ENCODE peak calls at places on chromosomes 5 and 9, in five cellular contexts. One of them, this sample, is unnamed.

GRCh38 chr5:78162253-78162862 is 132.1 kb downstream of the AP3B1 start:
- DNase-seq in uterus: no peak
- DNase-seq in adrenal gland: no peak
- DNase-seq in Peyer's patch: no peak
- DNase-seq in body of pancreas: no peak
- DNase-seq in this sample: no peak

GRCh38 chr5:159695741-159696294 is 220.5 kb upstream of the ADRA1B start:
- DNase-seq in uterus: no peak
- DNase-seq in adrenal gland: no peak
- DNase-seq in Peyer's patch: no peak
- DNase-seq in body of pancreas: no peak
- DNase-seq in this sample: no peak

GRCh38 chr9:128116104-128117083 is 11.1 kb downstream of the PTGES2 start:
- DNase-seq in uterus: peak
- DNase-seq in adrenal gland: no peak
- DNase-seq in Peyer's patch: peak
- DNase-seq in body of pancreas: peak
- DNase-seq in this sample: peak

GRCh38 chr9:126327016-126327749 is 554 bp downstream of the MVB12B start:
- DNase-seq in uterus: peak
- DNase-seq in adrenal gland: no peak
- DNase-seq in Peyer's patch: no peak
- DNase-seq in body of pancreas: peak
- DNase-seq in this sample: no peak

GRCh38 chr5:9466677-9467076 is 79.2 kb downstream of the SEMA5A start:
- DNase-seq in uterus: no peak
- DNase-seq in adrenal gland: no peak
- DNase-seq in Peyer's patch: no peak
- DNase-seq in body of pancreas: no peak
- DNase-seq in this sample: no peak

GRCh38 chr5:160649304-160649703 is 202.7 kb downstream of the ATP10B start:
- DNase-seq in uterus: no peak
- DNase-seq in adrenal gland: no peak
- DNase-seq in Peyer's patch: no peak
- DNase-seq in body of pancreas: no peak
- DNase-seq in this sample: no peak

GRCh38 chr9:111952559-111952958 is 55.9 kb downstream of the UGCG start:
- DNase-seq in uterus: no peak
- DNase-seq in adrenal gland: no peak
- DNase-seq in Peyer's patch: no peak
- DNase-seq in body of pancreas: no peak
- DNase-seq in this sample: no peak

GRCh38 chr9:126675147-126675467 is 61.4 kb downstream of the LMX1B start:
- DNase-seq in uterus: no peak
- DNase-seq in adrenal gland: no peak
- DNase-seq in Peyer's patch: no peak
- DNase-seq in body of pancreas: no peak
- DNase-seq in this sample: no peak

GRCh38 chr9:13956107-13956506 is 357.8 kb downstream of the NFIB start:
- DNase-seq in uterus: no peak
- DNase-seq in adrenal gland: no peak
- DNase-seq in Peyer's patch: no peak
- DNase-seq in body of pancreas: no peak
- DNase-seq in this sample: no peak

GRCh38 chr5:138018844-138019243 is 14.0 kb downstream of the FAM13B start:
- DNase-seq in uterus: no peak
- DNase-seq in adrenal gland: no peak
- DNase-seq in Peyer's patch: no peak
- DNase-seq in body of pancreas: no peak
- DNase-seq in this sample: no peak

GRCh38 chr9:127715443-127716337 is at the start of the genes PTRH1 and TTC16:
- DNase-seq in uterus: peak
- DNase-seq in adrenal gland: peak
- DNase-seq in Peyer's patch: peak
- DNase-seq in body of pancreas: peak
- DNase-seq in this sample: peak

GRCh38 chr9:115981011-115981410 is 172.6 kb upstream of the PAPPA start:
- DNase-seq in uterus: no peak
- DNase-seq in adrenal gland: no peak
- DNase-seq in Peyer's patch: no peak
- DNase-seq in body of pancreas: no peak
- DNase-seq in this sample: no peak

GRCh38 chr9:78601957-78602565 is 305.1 kb downstream of the PSAT1 start:
- DNase-seq in uterus: no peak
- DNase-seq in adrenal gland: peak
- DNase-seq in Peyer's patch: no peak
- DNase-seq in body of pancreas: peak
- DNase-seq in this sample: no peak

GRCh38 chr5:179316111-179316551 is 29.1 kb downstream of the ADAMTS2 start:
- DNase-seq in uterus: peak
- DNase-seq in adrenal gland: no peak
- DNase-seq in Peyer's patch: peak
- DNase-seq in body of pancreas: no peak
- DNase-seq in this sample: peak

GRCh38 chr5:68140763-68141162 is 74.8 kb upstream of the PIK3R1 start:
- DNase-seq in uterus: no peak
- DNase-seq in adrenal gland: no peak
- DNase-seq in Peyer's patch: no peak
- DNase-seq in body of pancreas: no peak
- DNase-seq in this sample: no peak

GRCh38 chr5:20276061-20276958 is 288.3 kb upstream of the CDH18 start:
- DNase-seq in uterus: no peak
- DNase-seq in adrenal gland: no peak
- DNase-seq in Peyer's patch: no peak
- DNase-seq in body of pancreas: no peak
- DNase-seq in this sample: no peak

GRCh38 chr9:76996700-76997099 is 22.8 kb upstream of the FOXB2 start:
- DNase-seq in uterus: peak
- DNase-seq in adrenal gland: no peak
- DNase-seq in Peyer's patch: no peak
- DNase-seq in body of pancreas: no peak
- DNase-seq in this sample: no peak

GRCh38 chr9:72382405-72382804 is 17.4 kb upstream of the ZFAND5 start:
- DNase-seq in uterus: no peak
- DNase-seq in adrenal gland: no peak
- DNase-seq in Peyer's patch: no peak
- DNase-seq in body of pancreas: no peak
- DNase-seq in this sample: no peak

GRCh38 chr5:157816682-157817268 is 42.2 kb downstream of the CLINT1 start:
- DNase-seq in uterus: no peak
- DNase-seq in adrenal gland: no peak
- DNase-seq in Peyer's patch: no peak
- DNase-seq in body of pancreas: no peak
- DNase-seq in this sample: no peak

GRCh38 chr9:87327567-87328125 is 170.0 kb upstream of the DAPK1 start:
- DNase-seq in uterus: no peak
- DNase-seq in adrenal gland: no peak
- DNase-seq in Peyer's patch: no peak
- DNase-seq in body of pancreas: no peak
- DNase-seq in this sample: no peak

GRCh38 chr5:149532413-149532812 is 18.8 kb downstream of the CSNK1A1 start:
- DNase-seq in uterus: no peak
- DNase-seq in adrenal gland: no peak
- DNase-seq in Peyer's patch: no peak
- DNase-seq in body of pancreas: no peak
- DNase-seq in this sample: no peak

GRCh38 chr5:149529463-149529862 is 21.8 kb downstream of the CSNK1A1 start:
- DNase-seq in uterus: no peak
- DNase-seq in adrenal gland: no peak
- DNase-seq in Peyer's patch: no peak
- DNase-seq in body of pancreas: no peak
- DNase-seq in this sample: no peak

GRCh38 chr5:149526855-149527590 is 24.2 kb downstream of the CSNK1A1 start:
- DNase-seq in uterus: no peak
- DNase-seq in adrenal gland: no peak
- DNase-seq in Peyer's patch: no peak
- DNase-seq in body of pancreas: no peak
- DNase-seq in this sample: no peak

DNA sequence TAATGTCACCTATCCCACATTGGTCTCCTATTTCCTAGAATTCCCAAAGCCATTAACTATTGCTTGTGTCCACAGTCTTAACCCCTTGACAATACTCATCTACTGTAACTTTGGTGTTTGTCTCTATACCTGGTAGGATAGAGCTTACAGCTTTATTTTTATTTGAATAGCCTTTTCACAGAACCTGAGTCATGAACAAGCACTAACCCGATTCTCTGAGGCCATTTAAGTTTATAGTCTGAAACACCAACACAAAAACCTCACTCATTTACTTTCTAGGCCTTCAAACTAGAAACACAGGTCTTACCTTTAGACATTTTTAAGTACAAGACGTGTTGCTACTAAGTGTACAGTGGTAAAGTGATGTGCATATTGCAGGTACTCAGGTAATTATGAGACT is 22.6 kb downstream of the CSNK1A1 start:
- DNase-seq in uterus: no peak
- DNase-seq in adrenal gland: no peak
- DNase-seq in Peyer's patch: no peak
- DNase-seq in body of pancreas: no peak
- DNase-seq in this sample: no peak
- H3K27ac ChIP-seq in uterus: no peak
- H3K27ac ChIP-seq in adrenal gland: no peak
- H3K27ac ChIP-seq in Peyer's patch: no peak
- H3K27ac ChIP-seq in body of pancreas: no peak
- H3K27ac ChIP-seq in this sample: no peak

GRCh38 chr9:133353548-133353947 is 2.7 kb downstream of the SURF1 start:
- DNase-seq in uterus: no peak
- DNase-seq in adrenal gland: no peak
- DNase-seq in Peyer's patch: no peak
- DNase-seq in body of pancreas: no peak
- DNase-seq in this sample: no peak

GRCh38 chr9:133354766-133355165 is 1.5 kb downstream of the SURF1 start:
- DNase-seq in uterus: no peak
- DNase-seq in adrenal gland: no peak
- DNase-seq in Peyer's patch: no peak
- DNase-seq in body of pancreas: no peak
- DNase-seq in this sample: no peak

GRCh38 chr9:133355881-133356357 is 368 bp downstream of the SURF1 start:
- DNase-seq in uterus: no peak
- DNase-seq in adrenal gland: no peak
- DNase-seq in Peyer's patch: peak
- DNase-seq in body of pancreas: no peak
- DNase-seq in this sample: no peak

GRCh38 chr9:133357656-133358055 is 1.3 kb downstream of the SURF2 start:
- DNase-seq in uterus: no peak
- DNase-seq in adrenal gland: no peak
- DNase-seq in Peyer's patch: no peak
- DNase-seq in body of pancreas: no peak
- DNase-seq in this sample: no peak

DNA sequence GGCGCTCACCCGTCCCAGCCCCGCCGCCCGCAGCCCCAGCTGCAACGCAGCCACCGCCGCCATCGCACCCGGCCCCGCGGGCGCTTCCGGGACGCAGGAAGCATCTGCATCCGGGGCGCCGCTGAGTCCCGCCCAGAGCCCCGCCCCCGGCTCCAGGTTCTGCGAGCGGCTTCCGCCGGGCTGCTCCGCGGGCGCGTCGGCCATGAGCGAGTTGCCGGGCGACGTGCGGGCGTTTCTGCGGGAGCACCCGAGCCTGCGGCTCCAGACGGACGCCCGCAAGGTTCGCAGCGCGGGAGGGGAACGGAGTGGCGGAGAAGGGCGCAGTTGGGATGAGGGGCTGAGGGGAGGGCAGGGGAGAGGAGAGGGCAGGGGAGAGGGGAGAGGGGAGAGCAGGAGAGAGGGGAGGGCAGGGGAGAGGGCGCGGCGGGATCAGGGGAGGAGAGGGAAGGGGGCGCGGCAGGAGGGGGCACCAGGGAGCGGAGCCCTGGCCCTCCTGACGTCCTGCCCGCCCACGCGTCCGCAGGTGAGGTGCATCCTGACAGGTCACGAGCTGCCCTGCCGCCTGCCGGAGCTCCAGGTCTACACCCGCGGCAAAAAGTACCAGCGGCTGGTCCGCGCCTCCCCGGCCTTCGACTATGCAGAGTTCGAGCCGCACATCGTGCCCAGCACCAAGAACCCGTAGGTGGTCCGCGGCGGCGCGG is at the start of the genes SURF1 and SURF2:
- DNase-seq in uterus: peak
- DNase-seq in adrenal gland: peak
- DNase-seq in Peyer's patch: peak
- DNase-seq in body of pancreas: peak
- DNase-seq in this sample: peak
- TF ChIP-seq POLR2A in uterus: peak
- TF ChIP-seq POLR2A in adrenal gland: no peak
- TF ChIP-seq POLR2A in Peyer's patch: peak
- TF ChIP-seq POLR2A in body of pancreas: peak
- TF ChIP-seq POLR2A in this sample: peak

DNA sequence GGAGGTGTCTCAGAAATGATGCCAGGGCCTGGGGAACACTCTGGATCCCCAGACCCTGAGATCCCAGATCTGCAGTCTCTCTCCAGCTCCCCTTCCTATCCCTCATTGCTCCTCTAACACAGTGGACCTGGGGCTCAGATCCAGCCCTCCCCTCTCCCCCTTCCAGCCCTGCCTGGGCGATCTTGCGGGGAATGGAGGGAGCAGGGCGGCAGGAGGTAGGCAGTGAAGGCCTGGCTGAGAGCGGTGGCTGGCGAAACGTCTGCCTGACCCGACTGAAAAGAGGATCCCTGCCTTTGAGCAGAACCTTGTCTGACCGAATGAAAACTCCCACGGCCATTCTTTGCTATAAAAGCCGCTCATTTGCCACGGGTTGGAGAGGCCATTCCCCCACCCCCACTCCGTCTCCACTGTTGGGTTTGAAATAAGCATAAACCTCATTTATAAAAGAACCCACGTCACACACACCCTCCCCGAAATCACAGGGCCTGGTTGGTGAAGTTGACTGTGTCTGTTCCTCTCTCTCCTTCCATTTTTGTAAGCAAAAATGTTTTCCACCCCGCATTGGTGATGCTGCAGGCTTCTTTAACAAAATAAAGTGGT is 8.8 kb downstream of the MSX2 start:
- DNase-seq in uterus: no peak
- DNase-seq in adrenal gland: no peak
- DNase-seq in Peyer's patch: no peak
- DNase-seq in body of pancreas: no peak
- DNase-seq in this sample: no peak
- H3K27ac ChIP-seq in uterus: no peak
- H3K27ac ChIP-seq in adrenal gland: no peak
- H3K27ac ChIP-seq in Peyer's patch: no peak
- H3K27ac ChIP-seq in body of pancreas: no peak
- H3K27ac ChIP-seq in this sample: no peak

DNA sequence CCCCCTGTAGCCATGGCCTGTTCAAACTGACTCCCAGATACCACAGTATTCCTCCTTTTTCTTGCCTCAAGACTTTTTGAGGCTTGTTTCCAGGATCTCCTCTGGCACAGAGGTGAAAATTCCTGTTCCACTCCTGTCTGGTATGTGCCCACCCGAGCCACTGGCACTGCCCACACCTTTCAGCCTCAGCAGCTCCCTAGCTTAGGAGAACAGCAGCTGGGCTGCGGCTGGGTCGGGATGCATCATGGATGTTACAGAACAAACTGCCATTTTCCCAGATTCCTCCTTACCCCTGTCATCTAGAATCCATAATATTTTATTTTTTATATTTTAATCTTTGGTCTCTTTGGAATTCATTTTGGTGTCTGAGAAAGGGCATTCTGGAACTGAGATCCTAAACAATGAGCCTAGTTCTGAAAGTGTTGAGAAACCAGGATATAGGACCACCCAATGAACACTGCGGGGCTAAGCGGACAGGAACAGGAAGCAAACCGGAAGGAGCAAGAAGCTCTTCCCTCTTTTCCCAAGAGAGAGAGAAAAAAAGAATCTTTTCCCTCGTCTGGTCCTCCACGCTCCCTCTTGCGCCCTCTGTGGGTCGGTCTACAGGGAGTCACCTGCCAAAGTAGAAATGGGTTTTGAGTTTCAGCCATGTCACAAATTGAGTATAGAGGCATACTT is 12.5 kb downstream of the OR2S2 start:
- DNase-seq in uterus: peak
- DNase-seq in adrenal gland: peak
- DNase-seq in Peyer's patch: peak
- DNase-seq in body of pancreas: peak
- DNase-seq in this sample: peak
- TF ChIP-seq POLR2A in uterus: no peak
- TF ChIP-seq POLR2A in adrenal gland: no peak
- TF ChIP-seq POLR2A in Peyer's patch: no peak
- TF ChIP-seq POLR2A in body of pancreas: no peak
- TF ChIP-seq POLR2A in this sample: no peak

This sample was measured in right lobe of liver.